ENCODE peak calls at places on chromosomes 2 and 18, in eight cellular contexts. H is CD8-positive, alpha-beta T cell; K is A673; S is neuronal stem cell; U is psoas muscle; L is cardiac muscle cell; V is stomach; T is fibroblast of lung. X is an unnamed sample. For H3K4me1, the result is how much of the 10 kb centered on the place peaks cover.

GRCh38 chr18:23573948-23574431 is 12.3 kb downstream of the NPC1 start:
- DNase-seq in H (peak), K (no peak), S (no peak), U (no peak), L (no peak), V (no peak), T (peak), X (no peak)

GRCh38 chr2:28163627-28164279 is 228.9 kb upstream of the FOSL2 start:
- DNase-seq in H (no peak), K (no peak), S (no peak), U (peak), L (no peak), V (no peak), T (no peak), X (no peak)

GRCh38 chr2:202378661-202379338 is 2.7 kb downstream of the BMPR2 start:
- DNase-seq in H (no peak), K (no peak), S (no peak), U (no peak), L (no peak), V (no peak), T (no peak), X (no peak)

GRCh38 chr2:171154348-171154747 is 6.3 kb downstream of the TLK1 start:
- DNase-seq in H (no peak), K (no peak), S (no peak), U (no peak), L (no peak), V (no peak), T (no peak), X (no peak)

GRCh38 chr2:239520811-239521517 is 120.1 kb upstream of the HDAC4 start:
- DNase-seq in H (no peak), K (no peak), S (no peak), U (peak), L (no peak), V (no peak), T (no peak), X (no peak)

GRCh38 chr2:30139131-30139870 is 7.5 kb upstream of the YPEL5 start:
- DNase-seq in H (no peak), K (no peak), S (no peak), U (no peak), L (no peak), V (no peak), T (no peak), X (no peak)

GRCh38 chr18:11005528-11005927 is 143.8 kb downstream of the PIEZO2 start:
- DNase-seq in H (no peak), K (no peak), S (peak), U (no peak), L (no peak), V (peak), T (peak), X (no peak)

GRCh38 chr2:164826293-164827243 is 15.1 kb downstream of the COBLL1 start:
- DNase-seq in H (no peak), K (peak), S (no peak), U (no peak), L (no peak), V (peak), T (no peak), X (peak)

GRCh38 chr18:49813071-49813320 is 337 bp downstream of the ACAA2 start:
- DNase-seq in H (no peak), K (no peak), S (no peak), U (peak), L (peak), V (peak), T (peak), X (peak)

GRCh38 chr2:176132397-176133086 is 3.0 kb downstream of the HOXD8 start:
- DNase-seq in H (no peak), K (peak), S (no peak), U (no peak), L (no peak), V (no peak), T (peak), X (no peak)

GRCh38 chr2:239363946-239364637 is 36.7 kb downstream of the HDAC4 start:
- DNase-seq in H (no peak), K (no peak), S (no peak), U (no peak), L (no peak), V (no peak), T (no peak), X (no peak)

GRCh38 chr2:152189622-152190495 is 14.3 kb upstream of the STAM2 start:
- DNase-seq in H (no peak), K (peak), S (peak), U (no peak), L (peak), V (no peak), T (peak), X (no peak)

GRCh38 chr18:47595816-47596501 is 334.5 kb downstream of the SMAD2 start:
- DNase-seq in H (no peak), K (peak), S (no peak), U (no peak), L (peak), V (no peak), T (no peak), X (no peak)

GRCh38 chr2:184178229-184178628 is 420.1 kb upstream of the ZNF804A start:
- DNase-seq in H (no peak), K (no peak), S (no peak), U (no peak), L (no peak), V (no peak), T (no peak), X (no peak)

GRCh38 chr2:238238766-238239551 is 879 bp downstream of the HES6 start:
- DNase-seq in H (no peak), K (peak), S (no peak), U (peak), L (no peak), V (no peak), T (no peak), X (no peak)

GRCh38 chr2:128361376-128362131 is 42.9 kb upstream of the HS6ST1 start:
- DNase-seq in H (no peak), K (no peak), S (no peak), U (peak), L (no peak), V (no peak), T (no peak), X (peak)

GRCh38 chr2:128364441-128364911 is 45.8 kb upstream of the HS6ST1 start:
- DNase-seq in H (no peak), K (no peak), S (no peak), U (peak), L (no peak), V (no peak), T (no peak), X (peak)

GRCh38 chr2:128363991-128364390 is 45.3 kb upstream of the HS6ST1 start:
- DNase-seq in H (no peak), K (no peak), S (no peak), U (no peak), L (no peak), V (no peak), T (no peak), X (peak)

GRCh38 chr2:128362186-128362888 is 43.7 kb upstream of the HS6ST1 start:
- DNase-seq in H (no peak), K (no peak), S (no peak), U (no peak), L (no peak), V (no peak), T (no peak), X (peak)

DNA sequence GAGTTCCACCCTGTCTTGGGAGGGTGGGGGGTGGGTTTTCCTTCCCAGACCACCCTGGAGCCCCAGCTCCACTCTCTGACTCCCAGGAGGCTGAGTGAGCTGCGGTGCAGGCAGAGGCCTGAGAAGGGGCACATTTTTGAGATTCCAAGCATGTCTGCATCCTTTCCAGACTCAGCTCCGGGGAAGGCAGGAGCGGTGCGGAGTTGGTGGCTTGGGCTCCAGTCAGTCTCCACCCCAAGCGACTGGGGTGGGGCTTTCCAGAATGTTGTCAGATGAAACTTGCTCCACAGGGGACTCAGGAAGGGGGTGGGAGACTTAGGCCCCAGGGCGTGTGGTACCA is 44.2 kb upstream of the HS6ST1 start:
- DNase-seq in H (no peak), K (peak), S (peak), U (peak), L (peak), V (no peak), T (peak), X (peak)
- H3K27ac ChIP-seq in H (no peak), K (no peak), S (peak), U (no peak), L (peak), V (no peak), T (no peak), X (peak)

GRCh38 chr2:65386340-65386739 is 46.1 kb downstream of the SPRED2 start:
- DNase-seq in H (no peak), K (no peak), S (no peak), U (no peak), L (no peak), V (no peak), T (peak), X (no peak)
- H3K4me1 ChIP-seq in H (under half), K (half or more), S (under half), U (under half), L (under half), V (under half), T (under half), X (under half)

GRCh38 chr2:39515273-39515896 is 78.3 kb upstream of the MAP4K3 start:
- DNase-seq in H (no peak), K (no peak), S (no peak), U (no peak), L (no peak), V (no peak), T (no peak), X (no peak)
- H3K27ac ChIP-seq in H (no peak), K (peak), S (no peak), U (peak), L (no peak), V (peak), T (no peak), X (no peak)

DNA sequence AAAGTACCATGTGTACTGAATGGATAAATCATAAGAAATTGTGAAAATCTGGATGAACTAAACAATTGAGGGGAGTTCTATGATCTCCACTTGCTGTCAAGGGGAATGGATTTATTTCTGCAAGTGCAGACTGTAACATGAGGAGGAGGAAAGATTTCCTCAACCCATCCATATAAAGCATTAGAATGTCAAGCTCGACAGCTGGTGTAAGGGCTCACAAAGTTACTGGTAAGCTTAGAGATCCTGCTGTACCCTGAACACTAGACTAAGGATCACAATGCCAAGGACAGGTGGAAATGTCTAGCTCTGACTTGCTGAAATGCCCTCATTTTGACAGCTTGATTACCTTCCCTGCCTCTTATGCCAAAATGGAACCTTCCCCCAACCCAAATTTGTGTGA is 125.3 kb downstream of the TCF4 start:
- DNase-seq in H (no peak), K (no peak), S (no peak), U (no peak), L (peak), V (no peak), T (peak), X (no peak)
- H3K4me1 ChIP-seq in H (under half), K (under half), S (under half), U (under half), L (under half), V (under half), T (under half), X (under half)

DNA sequence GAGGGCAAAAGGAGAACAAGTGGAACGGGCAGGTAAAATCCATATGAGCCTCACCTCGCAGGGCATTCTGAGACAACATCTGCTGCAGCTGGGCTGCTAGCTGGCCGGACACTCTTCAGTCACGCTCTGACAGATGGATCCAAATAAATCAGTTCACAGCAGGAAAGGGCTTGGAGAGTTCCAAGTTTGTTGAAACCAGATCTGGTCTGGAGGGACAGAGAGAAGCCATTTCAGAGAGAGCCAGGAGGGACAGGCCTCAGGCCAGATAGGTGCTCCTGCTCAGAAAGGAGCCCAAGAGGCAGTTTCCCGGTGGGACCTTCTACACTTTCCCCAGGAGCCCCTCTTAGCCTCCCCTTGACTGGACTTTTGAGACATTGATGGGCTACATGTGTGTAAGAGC is 28.2 kb upstream of the TNP1 start:
- DNase-seq in H (no peak), K (no peak), S (no peak), U (peak), L (no peak), V (no peak), T (no peak), X (no peak)
- H3K27ac ChIP-seq in H (no peak), K (no peak), S (no peak), U (peak), L (no peak), V (no peak), T (no peak), X (no peak)

DNA sequence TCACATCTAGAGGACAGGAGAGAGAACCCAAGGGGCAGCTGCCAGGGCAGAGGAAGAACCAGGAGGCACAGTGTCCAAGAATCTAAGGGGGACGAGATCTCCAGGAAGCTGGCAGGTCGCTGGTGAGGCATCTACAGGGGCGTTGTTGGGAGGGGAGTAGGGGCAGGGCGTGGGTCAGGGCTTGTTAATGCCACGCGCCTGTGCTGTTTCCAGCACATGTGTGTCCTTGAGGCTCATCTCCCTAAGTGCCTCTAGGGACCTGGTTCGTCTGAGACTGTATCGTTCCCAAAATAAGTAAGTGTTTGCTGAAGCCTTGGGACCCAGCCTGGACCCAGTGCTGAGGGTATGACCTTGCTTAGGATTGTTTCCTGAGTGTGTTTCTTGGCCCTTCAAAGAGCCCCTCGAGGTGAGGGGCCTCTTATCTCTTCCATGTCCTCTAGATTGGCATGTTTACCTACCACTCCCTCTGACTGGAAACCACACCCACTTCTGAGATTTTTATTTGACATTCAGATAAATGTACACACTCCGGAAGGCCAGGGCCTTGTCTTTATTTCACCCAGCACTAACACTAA is 22.2 kb downstream of the HK2 start:
- DNase-seq in H (no peak), K (no peak), S (no peak), U (no peak), L (peak), V (peak), T (no peak), X (no peak)
- H3K4me1 ChIP-seq in H (under half), K (under half), S (under half), U (under half), L (half or more), V (under half), T (under half), X (under half)

GRCh38 chr2:64211471-64211870 is 67.3 kb upstream of the PELI1 start:
- DNase-seq in H (no peak), K (no peak), S (no peak), U (no peak), L (no peak), V (no peak), T (no peak), X (no peak)

GRCh38 chr2:64212346-64212745 is 68.1 kb upstream of the PELI1 start:
- DNase-seq in H (no peak), K (no peak), S (no peak), U (no peak), L (no peak), V (no peak), T (peak), X (peak)

GRCh38 chr2:64212801-64213321 is 68.6 kb upstream of the PELI1 start:
- DNase-seq in H (no peak), K (no peak), S (no peak), U (no peak), L (no peak), V (no peak), T (peak), X (no peak)

GRCh38 chr2:64214281-64215115 is 70.3 kb upstream of the PELI1 start:
- DNase-seq in H (no peak), K (no peak), S (no peak), U (no peak), L (no peak), V (no peak), T (no peak), X (no peak)

DNA sequence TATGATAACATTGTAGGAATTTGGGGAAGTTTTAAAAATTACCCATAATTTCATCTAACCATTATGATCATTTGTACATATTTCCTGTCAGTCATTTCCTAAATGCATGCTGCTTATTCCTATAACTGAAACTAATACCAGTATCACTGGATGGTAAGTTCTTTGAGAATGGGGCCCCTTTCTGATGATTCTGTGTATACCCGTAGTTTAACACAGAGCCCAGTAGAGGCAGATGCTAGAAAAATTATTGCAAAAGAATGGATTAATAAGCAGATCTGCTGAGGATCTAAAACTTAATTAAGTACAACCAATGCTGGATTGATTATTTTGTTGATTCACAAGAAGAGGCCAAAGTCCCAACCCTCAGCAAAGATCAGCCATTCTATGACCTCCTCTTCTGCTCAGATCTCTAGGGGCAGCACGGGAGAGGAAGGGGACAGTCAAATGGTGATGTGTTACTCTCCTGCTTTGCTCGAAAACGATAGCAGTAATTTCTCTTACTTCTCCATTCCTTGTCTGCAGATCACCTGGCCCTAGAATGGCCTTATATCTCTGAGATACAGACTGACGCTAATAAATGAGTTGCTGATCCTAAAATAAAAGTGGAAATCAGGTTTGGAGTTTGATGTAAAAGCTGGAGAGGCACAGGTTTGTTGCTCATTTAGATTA is 69.5 kb upstream of the PELI1 start:
- DNase-seq in H (no peak), K (no peak), S (no peak), U (no peak), L (no peak), V (no peak), T (no peak), X (no peak)
- H3K27ac ChIP-seq in H (no peak), K (no peak), S (no peak), U (peak), L (no peak), V (peak), T (no peak), X (no peak)

GRCh38 chr2:143259368-143259958 is 130.2 kb downstream of the ARHGAP15 start:
- DNase-seq in H (peak), K (peak), S (peak), U (peak), L (peak), V (peak), T (peak), X (peak)
- H3K4me1 ChIP-seq in H (half or more), K (under half), S (under half), U (under half), L (under half), V (under half), T (under half), X (under half)

GRCh38 chr2:191412353-191412752 is 167.1 kb downstream of the MYO1B start:
- DNase-seq in H (no peak), K (no peak), S (no peak), U (no peak), L (no peak), V (no peak), T (no peak), X (no peak)
- H3K27ac ChIP-seq in H (no peak), K (no peak), S (no peak), U (no peak), L (no peak), V (no peak), T (no peak), X (peak)